ENCODE peak calls at places on chromosomes 13 and 19, in four cellular contexts. T is GM12878, A is HepG2, F is K562. B is an unnamed sample.
A peak's percentile ranks its signal among the peaks of the same experiment; 100 is the strongest.

GRCh38 chr19:34837262-34837661 is 64.2 kb upstream of the ZNF599 start:
- DNase-seq in F (no peak), T (no peak), A (no peak), B (no peak)

GRCh38 chr19:45515081-45515624 is 7.9 kb downstream of the VASP start:
- DNase-seq in F (peak; percentile 41), T (peak; percentile 57), A (peak; percentile 54), B (no peak)

GRCh38 chr19:23075031-23075733 is 41.6 kb upstream of the ZNF730 start:
- DNase-seq in T (no peak), A (no peak), F (peak; percentile 20), B (peak; percentile 95)

GRCh38 chr19:12000152-12000981 is 35.1 kb downstream of the ZNF433 start:
- DNase-seq in T (peak; percentile 85), A (no peak), F (no peak), B (no peak)

GRCh38 chr13:68588623-68589022 is 1358.5 kb upstream of the PCDH9 start:
- DNase-seq in T (peak; percentile 5), F (no peak), A (peak; percentile 0), B (no peak)

GRCh38 chr19:5290336-5291262 is 50.0 kb downstream of the PTPRS start:
- DNase-seq in F (peak; percentile 47), T (no peak), A (no peak), B (no peak)

GRCh38 chr13:79405501-79405830 is 589 bp downstream of the RBM26 start:
- DNase-seq in F (no peak), T (no peak), A (no peak), B (no peak)

GRCh38 chr13:102138635-102139225 is 263.1 kb downstream of the FGF14 start:
- DNase-seq in T (no peak), A (no peak), F (no peak), B (no peak)

GRCh38 chr13:113211774-113212173 is 2.4 kb downstream of the CUL4A start:
- DNase-seq in T (no peak), F (no peak), A (peak; percentile 51), B (no peak)

GRCh38 chr19:27774827-27775226 is 1438.1 kb downstream of the UQCRFS1 start:
- DNase-seq in T (no peak), A (peak; percentile 18), F (peak; percentile 74), B (peak; percentile 79)

GRCh38 chr19:47680858-47681332 is 32.3 kb upstream of the EHD2 start:
- DNase-seq in T (no peak), F (no peak), A (no peak), B (no peak)

GRCh38 chr19:32404939-32405430 is 585 bp upstream of the DPY19L3 start:
- DNase-seq in A (peak; percentile 19), T (no peak), F (no peak), B (peak; percentile 67)

GRCh38 chr19:29586401-29586800 is 19.7 kb upstream of the POP4 start:
- DNase-seq in T (no peak), F (no peak), A (no peak), B (no peak)

GRCh38 chr19:8615813-8616596 is 5.5 kb upstream of the ADAMTS10 start:
- DNase-seq in T (no peak), A (peak; percentile 62), F (peak; percentile 70), B (peak; percentile 87)

GRCh38 chr19:18460313-18460712 is 22.4 kb upstream of the ISYNA1 start:
- DNase-seq in A (no peak), T (no peak), F (no peak), B (no peak)

GRCh38 chr13:39484506-39485313 is 118.3 kb downstream of the LHFPL6 start:
- DNase-seq in T (no peak), A (no peak), F (no peak), B (no peak)

GRCh38 chr19:18523841-18524240 is 2.0 kb upstream of the ELL start:
- DNase-seq in A (peak; percentile 43), T (no peak), F (no peak), B (no peak)

GRCh38 chr19:41940443-41941409 is 12.5 kb upstream of the ERFL start:
- DNase-seq in F (peak; percentile 35), T (no peak), A (no peak), B (no peak)

GRCh38 chr13:101489635-101490034 is 37.2 kb downstream of the ITGBL1 start:
- DNase-seq in A (no peak), F (no peak), T (no peak), B (no peak)

GRCh38 chr19:55594996-55595530 is 4.3 kb downstream of the FIZ1 start:
- DNase-seq in F (no peak), A (no peak), T (no peak), B (no peak)

GRCh38 chr19:38564981-38565685 is 52.6 kb downstream of the MAP4K1 start:
- DNase-seq in A (no peak), F (no peak), T (no peak), B (no peak)

GRCh38 chr13:107743523-107743922 is 471.8 kb downstream of the LIG4 start:
- DNase-seq in T (no peak), F (no peak), A (no peak), B (no peak)

GRCh38 chr19:977058-977464 is 7.1 kb upstream of the WDR18 start:
- DNase-seq in F (no peak), A (no peak), T (no peak), B (no peak)

GRCh38 chr13:107806726-107807125 is 408.6 kb downstream of the LIG4 start:
- DNase-seq in F (no peak), A (no peak), T (no peak), B (no peak)

GRCh38 chr13:77981191-77981925 is 62.7 kb upstream of the EDNRB start:
- DNase-seq in T (no peak), A (no peak), F (no peak), B (no peak)

GRCh38 chr13:33228645-33229445 is 56.7 kb downstream of the STARD13 start:
- DNase-seq in A (peak; percentile 62), T (no peak), F (peak; percentile 21), B (no peak)

GRCh38 chr19:58325623-58326022 is 1.2 kb upstream of the ZSCAN22 start:
- DNase-seq in F (no peak), T (no peak), A (no peak), B (no peak)

GRCh38 chr19:4373601-4374441 is 26.5 kb downstream of the SH3GL1 start:
- DNase-seq in A (no peak), T (no peak), F (no peak), B (no peak)

GRCh38 chr19:3178973-3179738 is 587 bp downstream of the S1PR4 start:
- DNase-seq in A (no peak), F (no peak), T (no peak), B (no peak)
- TF ChIP-seq GABPA in A (no peak), F (no peak), T (no peak), B (no peak)

GRCh38 chr13:50244913-50245574 is 229.8 kb downstream of the KCNRG start:
- DNase-seq in F (peak; percentile 32), T (peak; percentile 65), A (peak; percentile 99), B (no peak)
- TF ChIP-seq CEBPB in F (no peak), T (peak; percentile 89), A (peak; percentile 18), B (no peak)

DNA sequence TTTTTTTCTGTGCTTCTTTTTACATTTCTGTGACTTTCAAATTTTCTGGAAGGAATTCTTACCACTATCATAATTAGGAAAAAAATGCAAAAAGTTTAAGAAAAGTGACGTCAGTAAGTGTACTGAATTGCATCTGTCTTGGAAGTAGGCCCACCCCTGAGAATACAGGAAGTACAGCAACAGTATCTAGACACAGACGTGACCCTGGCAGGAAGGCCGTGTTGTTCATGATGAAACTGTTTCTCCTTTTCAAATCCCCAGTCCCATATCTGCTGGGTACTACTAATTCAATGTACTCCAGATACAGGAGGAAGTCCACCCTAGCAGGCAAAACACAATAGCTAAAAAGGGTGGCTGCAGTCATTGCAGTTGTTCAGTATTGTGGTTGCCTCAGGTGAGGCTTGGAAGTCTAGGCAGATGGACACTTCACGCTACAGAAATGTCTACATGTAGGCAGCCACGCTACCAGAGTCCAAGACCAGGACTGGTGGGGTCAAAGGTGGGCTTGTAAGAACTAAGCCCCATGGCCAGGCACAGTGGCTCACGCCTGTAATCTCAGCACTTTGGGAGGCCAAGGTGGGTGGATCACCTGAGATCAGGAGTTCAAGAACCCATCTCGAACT is 49.6 kb upstream of the MED4 start:
- DNase-seq in F (no peak), A (no peak), T (no peak), B (no peak)
- TF ChIP-seq USF2 in F (no peak), A (no peak), T (no peak), B (no peak)

GRCh38 chr13:97068964-97069815 is 74.9 kb upstream of the OXGR1 start:
- DNase-seq in A (no peak), F (no peak), T (no peak), B (no peak)

GRCh38 chr13:97072297-97072696 is 78.0 kb upstream of the OXGR1 start:
- DNase-seq in A (no peak), T (no peak), F (no peak), B (no peak)

GRCh38 chr13:97068146-97068545 is 73.9 kb upstream of the OXGR1 start:
- DNase-seq in A (no peak), F (no peak), T (no peak), B (no peak)

DNA sequence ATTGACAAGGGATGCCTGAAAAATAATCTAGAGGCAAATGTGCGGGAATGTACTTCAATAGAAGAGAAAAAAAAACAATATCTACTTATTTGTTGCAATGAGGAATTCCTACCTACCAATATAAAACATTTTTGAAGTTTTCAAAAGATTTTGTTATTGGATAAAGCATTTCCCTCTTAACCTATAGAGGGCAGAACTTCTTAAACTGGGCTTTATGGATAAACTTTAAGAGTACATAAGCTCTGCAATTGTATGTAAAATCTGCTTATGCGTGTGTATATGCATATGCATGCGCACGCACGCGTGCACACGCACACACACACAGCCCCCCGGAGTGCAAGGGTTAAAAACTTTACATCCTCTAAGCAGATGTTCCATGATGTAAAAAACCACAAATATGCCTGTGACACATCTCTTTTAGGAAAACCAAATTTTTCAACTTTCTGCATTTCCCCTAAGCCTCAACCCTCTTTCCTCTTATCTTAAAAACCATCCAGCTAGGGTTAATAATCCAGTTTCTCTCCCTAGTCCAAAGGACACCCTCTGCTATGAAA is 73.1 kb upstream of the OXGR1 start:
- DNase-seq in T (no peak), A (no peak), F (no peak), B (no peak)
- TF ChIP-seq GABPA in T (no peak), A (no peak), F (no peak), B (no peak)

GRCh38 chr19:51610576-51610975 is 19.6 kb downstream of the SIGLEC5 start:
- DNase-seq in F (no peak), T (no peak), A (no peak), B (no peak)
- TF ChIP-seq CEBPB in F (no peak), T (no peak), A (no peak), B (no peak)

DNA sequence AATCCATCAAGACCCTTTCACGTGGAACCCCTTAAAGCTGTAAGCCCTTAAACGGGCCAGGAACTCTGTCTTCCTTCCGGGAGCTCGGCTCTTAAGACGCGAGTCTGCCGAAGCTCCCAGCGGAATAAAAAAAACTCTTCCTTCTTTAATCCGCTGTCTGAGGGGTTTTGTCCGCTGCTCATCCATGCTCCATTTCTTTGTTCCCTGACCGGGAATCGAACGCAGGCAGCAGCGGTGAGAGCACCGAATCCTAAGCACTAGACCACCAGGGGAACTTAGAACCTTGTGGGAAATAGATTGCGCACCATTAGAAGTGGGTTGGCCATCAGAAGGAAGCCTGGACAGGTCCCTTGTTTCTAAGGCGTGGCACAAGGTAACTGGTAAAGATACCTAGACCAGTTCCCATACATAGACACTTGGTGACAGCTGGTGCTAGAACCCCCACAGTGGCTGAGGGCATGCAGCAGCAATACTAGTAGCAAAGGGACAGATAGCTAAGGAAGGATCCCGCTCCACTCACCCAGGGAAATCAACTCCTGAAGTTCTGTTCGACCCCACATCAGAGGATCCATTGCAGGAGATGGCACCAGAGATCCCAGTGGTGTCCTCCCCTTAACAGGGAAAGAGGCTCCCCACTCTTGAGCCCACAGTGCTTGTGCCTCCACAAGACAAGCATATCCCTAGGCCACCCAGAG is 1.5 kb upstream of the RGCC start:
- DNase-seq in T (no peak), A (no peak), F (no peak), B (no peak)
- TF ChIP-seq USF2 in T (no peak), A (no peak), F (no peak), B (no peak)

GRCh38 chr13:25292301-25292700 is 5.0 kb upstream of the MTMR6 start:
- DNase-seq in F (peak; percentile 20), A (no peak), T (no peak), B (no peak)
- TF ChIP-seq GABPA in F (no peak), A (no peak), T (no peak), B (no peak)